ENCODE peak calls at places on chromosome 6, in ten cellular contexts. H is brain microvascular endothelial cell; C is activated CD8-positive, alpha-beta T cell treated with anti-CD3 and anti-CD28 coated beads for 36 hours; W is lung; D is stimulated activated naive CD8-positive, alpha-beta T cell treated with anti-CD3 and anti-CD28 coated beads, Interleukin-15, Interleukin-2, amounts not matched to agents 100 U/mL and 50 U/mL, for 24 hours; X is NT2/D1; A is head of caudate nucleus; O is substantia nigra; E is RCC 7860; I is activated naive CD4-positive, alpha-beta T cell treated with anti-CD3 and anti-CD28 coated beads, Interleukin-2, amount 10 ng/mL, durations not matched to agents 7 days and 5 days. P is an unnamed sample.

GRCh38 chr6:5113096-5113495 is 28.0 kb downstream of the PPP1R3G start:
- DNase-seq in H (no peak), C (no peak), W (no peak), D (no peak), X (no peak), A (no peak), O (no peak), E (no peak), I (no peak), P (no peak)

GRCh38 chr6:116476021-116476678 is 15.0 kb downstream of the CALHM6 start:
- DNase-seq in H (no peak), C (peak), W (no peak), D (no peak), X (no peak), A (no peak), O (no peak), E (no peak), I (peak), P (peak)

GRCh38 chr6:170147056-170147787 is 143.7 kb downstream of the DLL1 start:
- DNase-seq in H (no peak), C (peak), W (no peak), D (peak), X (no peak), A (peak), O (no peak), E (no peak), I (no peak), P (no peak)

GRCh38 chr6:131831392-131831791 is 23.6 kb downstream of the ENPP1 start:
- DNase-seq in H (peak), C (no peak), W (no peak), D (no peak), X (no peak), A (no peak), O (no peak), E (peak), I (no peak), P (no peak)

GRCh38 chr6:106626485-106626884 is 2.8 kb downstream of the RTN4IP1 start:
- DNase-seq in H (no peak), C (no peak), W (no peak), D (no peak), X (no peak), A (no peak), O (no peak), E (no peak), I (no peak), P (no peak)

GRCh38 chr6:55918639-55919038 is 43.2 kb upstream of the BMP5 start:
- DNase-seq in H (peak), C (no peak), W (no peak), D (no peak), X (no peak), A (no peak), O (no peak), E (peak), I (no peak), P (no peak)

GRCh38 chr6:100155141-100155540 is 161.1 kb upstream of the MCHR2 start:
- DNase-seq in H (no peak), C (no peak), W (no peak), D (no peak), X (no peak), A (no peak), O (no peak), E (no peak), I (no peak), P (no peak)

GRCh38 chr6:169173532-169174268 is 79.9 kb downstream of the THBS2 start:
- DNase-seq in H (no peak), C (no peak), W (peak), D (no peak), X (no peak), A (no peak), O (no peak), E (no peak), I (no peak), P (no peak)

GRCh38 chr6:110534731-110535164 is 58.3 kb upstream of the SLC22A16 start:
- DNase-seq in H (peak), C (no peak), W (no peak), D (no peak), X (no peak), A (peak), O (peak), E (peak), I (no peak), P (no peak)

GRCh38 chr6:113182370-113183141 is 674.6 kb upstream of the MARCKS start:
- DNase-seq in H (peak), C (no peak), W (no peak), D (no peak), X (no peak), A (no peak), O (no peak), E (peak), I (no peak), P (no peak)

GRCh38 chr6:151485616-151486015 is 8.2 kb upstream of the CCDC170 start:
- DNase-seq in H (peak), C (no peak), W (no peak), D (no peak), X (no peak), A (no peak), O (no peak), E (peak), I (no peak), P (no peak)

GRCh38 chr6:139452176-139452876 is 77.9 kb upstream of the CITED2 start:
- DNase-seq in H (no peak), C (no peak), W (no peak), D (no peak), X (no peak), A (no peak), O (no peak), E (no peak), I (no peak), P (no peak)

GRCh38 chr6:41344865-41345264 is 9.5 kb downstream of the NCR2 start:
- DNase-seq in H (no peak), C (peak), W (peak), D (no peak), X (no peak), A (no peak), O (no peak), E (no peak), I (peak), P (peak)

GRCh38 chr6:11494786-11495564 is 42.6 kb upstream of the TMEM170B start:
- DNase-seq in H (peak), C (no peak), W (no peak), D (no peak), X (no peak), A (no peak), O (no peak), E (peak), I (no peak), P (no peak)

GRCh38 chr6:75144396-75144795 is 61.5 kb downstream of the COL12A1 start:
- DNase-seq in H (no peak), C (no peak), W (no peak), D (no peak), X (no peak), A (no peak), O (no peak), E (no peak), I (no peak), P (no peak)

GRCh38 chr6:70838907-70839285 is 118.0 kb downstream of the B3GAT2 start:
- DNase-seq in H (no peak), C (no peak), W (no peak), D (no peak), X (no peak), A (no peak), O (no peak), E (no peak), I (no peak), P (no peak)

GRCh38 chr6:75922226-75922625 is 150.2 kb downstream of the IMPG1 start:
- DNase-seq in H (peak), C (no peak), W (no peak), D (no peak), X (no peak), A (no peak), O (no peak), E (peak), I (no peak), P (no peak)

GRCh38 chr6:3494391-3495100 is 37.7 kb upstream of the SLC22A23 start:
- DNase-seq in H (no peak), C (no peak), W (no peak), D (no peak), X (no peak), A (no peak), O (no peak), E (no peak), I (no peak), P (no peak)

GRCh38 chr6:106089981-106090380 is 3.8 kb downstream of the PRDM1 start:
- DNase-seq in H (no peak), C (peak), W (no peak), D (no peak), X (no peak), A (no peak), O (no peak), E (no peak), I (no peak), P (no peak)

GRCh38 chr6:42417641-42418112 is 34.0 kb downstream of the TRERF1 start:
- DNase-seq in H (no peak), C (peak), W (no peak), D (peak), X (no peak), A (no peak), O (no peak), E (no peak), I (peak), P (peak)

GRCh38 chr6:159092631-159093030 is 47.8 kb upstream of the TAGAP start:
- DNase-seq in H (no peak), C (no peak), W (no peak), D (no peak), X (no peak), A (no peak), O (no peak), E (no peak), I (no peak), P (no peak)

GRCh38 chr6:132820629-132821381 is 6.4 kb downstream of the RPS12 start:
- DNase-seq in H (no peak), C (peak), W (no peak), D (peak), X (no peak), A (no peak), O (no peak), E (peak), I (no peak), P (no peak)

GRCh38 chr6:136546321-136546720 is 3.9 kb downstream of the MAP7 start:
- DNase-seq in H (no peak), C (no peak), W (no peak), D (no peak), X (no peak), A (no peak), O (no peak), E (peak), I (no peak), P (no peak)

GRCh38 chr6:85775883-85776282 is 133.2 kb upstream of the SYNCRIP start:
- DNase-seq in H (no peak), C (no peak), W (no peak), D (no peak), X (no peak), A (no peak), O (no peak), E (no peak), I (no peak), P (no peak)

GRCh38 chr6:444653-445275 is 53.2 kb downstream of the IRF4 start:
- DNase-seq in H (no peak), C (peak), W (no peak), D (peak), X (no peak), A (no peak), O (no peak), E (no peak), I (peak), P (peak)

GRCh38 chr6:97440590-97441176 is 157.7 kb upstream of the MMS22L start:
- DNase-seq in H (peak), C (no peak), W (no peak), D (no peak), X (peak), A (peak), O (peak), E (no peak), I (no peak), P (no peak)

GRCh38 chr6:136548582-136549330 is 1.5 kb downstream of the MAP7 start:
- DNase-seq in H (no peak), C (no peak), W (no peak), D (no peak), X (no peak), A (no peak), O (no peak), E (no peak), I (no peak), P (no peak)

P was measured in DND-41.